ENCODE peak calls at places on chromosome 1, in seven cellular contexts. N, R, H, A, I, M and D are unnamed samples.

GRCh38 chr1:202216691-202217090 is 23.1 kb downstream of the LGR6 start:
- DNase-seq in N (no peak), R (no peak), H (no peak), A (no peak), I (no peak), M (no peak), D (no peak)

GRCh38 chr1:167362638-167363037 is 142.0 kb downstream of the POU2F1 start:
- DNase-seq in N (no peak), R (no peak), H (no peak), A (no peak), I (no peak), M (no peak), D (no peak)

GRCh38 chr1:60051191-60051590 is 22.4 kb downstream of the C1orf87 start:
- DNase-seq in N (no peak), R (no peak), H (no peak), A (no peak), I (no peak), M (no peak), D (no peak)

GRCh38 chr1:186605762-186606350 is 74.4 kb downstream of the PTGS2 start:
- DNase-seq in N (peak; percentile 45), R (peak; percentile 78), H (peak; percentile 77), A (no peak), I (peak; percentile 26), M (peak; percentile 37), D (peak; percentile 52)

GRCh38 chr1:44103270-44104131 is 15.1 kb upstream of the KLF17 start:
- DNase-seq in N (no peak), R (no peak), H (no peak), A (no peak), I (no peak), M (peak; percentile 61), D (no peak)

GRCh38 chr1:233714631-233715217 is 100.8 kb downstream of the KCNK1 start:
- DNase-seq in N (no peak), R (no peak), H (no peak), A (peak; percentile 24), I (no peak), M (no peak), D (no peak)

GRCh38 chr1:109274533-109275476 is 8.1 kb downstream of the PSRC1 start:
- DNase-seq in N (no peak), R (peak; percentile 68), H (peak; percentile 69), A (no peak), I (peak; percentile 65), M (peak; percentile 53), D (peak; percentile 79)

GRCh38 chr1:76170114-76170513 is 95.6 kb downstream of the ST6GALNAC3 start:
- DNase-seq in N (no peak), R (no peak), H (no peak), A (no peak), I (no peak), M (no peak), D (no peak)

GRCh38 chr1:63818567-63819340 is 44.9 kb downstream of the ROR1 start:
- DNase-seq in N (no peak), R (no peak), H (no peak), A (no peak), I (no peak), M (no peak), D (no peak)

GRCh38 chr1:227318852-227319607 is 738 bp upstream of the CDC42BPA start:
- DNase-seq in N (no peak), R (peak; percentile 67), H (peak; percentile 70), A (no peak), I (no peak), M (peak; percentile 51), D (no peak)

GRCh38 chr1:243343970-243344749 is 88.3 kb downstream of the SDCCAG8 start:
- DNase-seq in N (no peak), R (peak; percentile 60), H (peak; percentile 81), A (peak; percentile 79), I (peak; percentile 36), M (peak; percentile 12), D (no peak)

GRCh38 chr1:67760030-67760821 is 73.0 kb downstream of the GNG12 start:
- DNase-seq in N (no peak), R (peak; percentile 91), H (peak; percentile 89), A (peak; percentile 49), I (peak; percentile 74), M (peak; percentile 69), D (peak; percentile 42)

GRCh38 chr1:197519741-197520334 is 251.8 kb downstream of the CRB1 start:
- DNase-seq in N (no peak), R (peak; percentile 13), H (peak; percentile 53), A (peak; percentile 18), I (peak; percentile 13), M (no peak), D (no peak)

GRCh38 chr1:208189183-208189582 is 55.0 kb downstream of the PLXNA2 start:
- DNase-seq in N (no peak), R (no peak), H (no peak), A (no peak), I (no peak), M (no peak), D (no peak)

GRCh38 chr1:89986020-89986419 is 8.9 kb upstream of the ZNF326 start:
- DNase-seq in N (no peak), R (no peak), H (no peak), A (peak; percentile 94), I (no peak), M (no peak), D (no peak)

GRCh38 chr1:233254039-233254362 is 41.5 kb downstream of the PCNX2 start:
- DNase-seq in N (no peak), R (peak; percentile 20), H (no peak), A (no peak), I (no peak), M (no peak), D (no peak)

GRCh38 chr1:30484668-30485067 is 238.7 kb downstream of the MATN1 start:
- DNase-seq in N (no peak), R (no peak), H (no peak), A (no peak), I (no peak), M (no peak), D (no peak)